ENCODE peak calls at places on chromosomes 13 and 19, in ten cellular contexts. C is T-cell; M is GDM1; H is hypothalamus; T is upper lobe of left lung; X is right lobe of liver; P is AG09319; W is SK-N-DZ; E is CD8-positive, alpha-beta T cell; D is Daoy. G is an unnamed sample.

GRCh38 chr13:35614666-35615065 is 138.2 kb upstream of the MAB21L1 start:
- DNase-seq in D (no peak), P (no peak), T (no peak), H (no peak), E (no peak), X (no peak), C (no peak), M (no peak), W (no peak), G (no peak)

GRCh38 chr13:43390101-43390500 is 366.7 kb downstream of the DNAJC15 start:
- DNase-seq in W (no peak), D (no peak), P (peak; percentile 82), M (no peak), E (no peak), X (no peak), T (no peak), C (no peak), H (no peak), G (no peak)

GRCh38 chr19:58396691-58397532 is 1.5 kb downstream of the RNF225 start:
- DNase-seq in D (no peak), P (no peak), C (no peak), H (no peak), M (no peak), W (no peak), X (no peak), T (no peak), E (no peak), G (no peak)

GRCh38 chr13:66111628-66112027 is 1118.5 kb downstream of the PCDH9 start:
- DNase-seq in M (no peak), D (no peak), H (no peak), P (no peak), E (no peak), W (no peak), T (no peak), C (no peak), X (no peak), G (no peak)

GRCh38 chr19:17775245-17775927 is 19.6 kb upstream of the B3GNT3 start:
- DNase-seq in E (no peak), W (peak; percentile 31), D (peak; percentile 56), P (no peak), H (no peak), M (peak; percentile 16), C (peak; percentile 27), T (no peak), X (no peak), G (no peak)

GRCh38 chr19:39262496-39262895 is 5.7 kb upstream of the IFNL2 start:
- DNase-seq in T (no peak), C (no peak), W (no peak), H (no peak), X (peak; percentile 14), M (no peak), P (no peak), E (no peak), D (no peak), G (no peak)

GRCh38 chr13:49563513-49563912 is 21.8 kb downstream of the RCBTB1 start:
- DNase-seq in D (no peak), X (no peak), C (no peak), E (no peak), M (no peak), H (no peak), T (no peak), W (no peak), P (no peak), G (no peak)

GRCh38 chr13:99256709-99257108 is 1.5 kb downstream of the GPR18 start:
- DNase-seq in P (peak; percentile 84), M (no peak), E (no peak), T (no peak), D (no peak), H (no peak), W (no peak), C (no peak), X (no peak), G (no peak)

G was measured in SW480.